ENCODE peak calls at places on chromosomes 11 and 22, in ten cellular contexts. One of them, this sample, is unnamed.
A peak's percentile ranks its signal among the peaks of the same experiment; 100 is the strongest.

GRCh38 chr11:35846874-35847273 is 97.0 kb upstream of the LDLRAD3 start:
- DNase-seq in BE2C: no peak
- DNase-seq in right lobe of liver: no peak
- DNase-seq in CD8-positive, alpha-beta T cell: no peak
- DNase-seq in nephron progenitor cell: no peak
- DNase-seq in psoas muscle: no peak
- DNase-seq in HFFc6: no peak
- DNase-seq in adrenal gland: no peak
- DNase-seq in WTC11: no peak
- DNase-seq in OCI-LY7: no peak
- DNase-seq in this sample: no peak

GRCh38 chr11:9775393-9775780 is 111.5 kb downstream of the SWAP70 start:
- DNase-seq in BE2C: no peak
- DNase-seq in right lobe of liver: no peak
- DNase-seq in CD8-positive, alpha-beta T cell: no peak
- DNase-seq in nephron progenitor cell: no peak
- DNase-seq in psoas muscle: no peak
- DNase-seq in HFFc6: no peak
- DNase-seq in adrenal gland: no peak
- DNase-seq in WTC11: peak; percentile 53
- DNase-seq in OCI-LY7: no peak
- DNase-seq in this sample: no peak

GRCh38 chr11:68727783-68728182 is 23.5 kb downstream of the TESMIN start:
- DNase-seq in BE2C: no peak
- DNase-seq in right lobe of liver: no peak
- DNase-seq in CD8-positive, alpha-beta T cell: no peak
- DNase-seq in nephron progenitor cell: no peak
- DNase-seq in psoas muscle: no peak
- DNase-seq in HFFc6: no peak
- DNase-seq in adrenal gland: no peak
- DNase-seq in WTC11: no peak
- DNase-seq in OCI-LY7: no peak
- DNase-seq in this sample: no peak

GRCh38 chr11:122757201-122757600 is 81.1 kb upstream of the CRTAM start:
- DNase-seq in BE2C: no peak
- DNase-seq in right lobe of liver: no peak
- DNase-seq in CD8-positive, alpha-beta T cell: no peak
- DNase-seq in nephron progenitor cell: no peak
- DNase-seq in psoas muscle: no peak
- DNase-seq in HFFc6: no peak
- DNase-seq in adrenal gland: no peak
- DNase-seq in WTC11: no peak
- DNase-seq in OCI-LY7: no peak
- DNase-seq in this sample: no peak

GRCh38 chr11:60658409-60658808 is 41.0 kb upstream of the MS4A8 start:
- DNase-seq in BE2C: no peak
- DNase-seq in right lobe of liver: no peak
- DNase-seq in CD8-positive, alpha-beta T cell: no peak
- DNase-seq in nephron progenitor cell: no peak
- DNase-seq in psoas muscle: no peak
- DNase-seq in HFFc6: no peak
- DNase-seq in adrenal gland: no peak
- DNase-seq in WTC11: no peak
- DNase-seq in OCI-LY7: no peak
- DNase-seq in this sample: no peak

GRCh38 chr11:67422894-67423293 is 5.4 kb upstream of the RPS6KB2 start:
- DNase-seq in BE2C: no peak
- DNase-seq in right lobe of liver: no peak
- DNase-seq in CD8-positive, alpha-beta T cell: no peak
- DNase-seq in nephron progenitor cell: no peak
- DNase-seq in psoas muscle: no peak
- DNase-seq in HFFc6: no peak
- DNase-seq in adrenal gland: no peak
- DNase-seq in WTC11: no peak
- DNase-seq in OCI-LY7: no peak
- DNase-seq in this sample: no peak

GRCh38 chr11:118398797-118399564 is 2.4 kb upstream of the ATP5MG start:
- DNase-seq in BE2C: no peak
- DNase-seq in right lobe of liver: no peak
- DNase-seq in CD8-positive, alpha-beta T cell: peak; percentile 33
- DNase-seq in nephron progenitor cell: no peak
- DNase-seq in psoas muscle: no peak
- DNase-seq in HFFc6: no peak
- DNase-seq in adrenal gland: no peak
- DNase-seq in WTC11: no peak
- DNase-seq in OCI-LY7: peak; percentile 54
- DNase-seq in this sample: no peak

GRCh38 chr22:22161924-22162851 is 82.4 kb upstream of the VPREB1 start:
- DNase-seq in BE2C: no peak
- DNase-seq in right lobe of liver: no peak
- DNase-seq in CD8-positive, alpha-beta T cell: no peak
- DNase-seq in nephron progenitor cell: no peak
- DNase-seq in psoas muscle: no peak
- DNase-seq in HFFc6: no peak
- DNase-seq in adrenal gland: no peak
- DNase-seq in WTC11: no peak
- DNase-seq in OCI-LY7: peak; percentile 95
- DNase-seq in this sample: no peak

GRCh38 chr11:58888579-58888978 is 44.1 kb upstream of the GLYATL2 start:
- DNase-seq in BE2C: no peak
- DNase-seq in right lobe of liver: no peak
- DNase-seq in CD8-positive, alpha-beta T cell: no peak
- DNase-seq in nephron progenitor cell: no peak
- DNase-seq in psoas muscle: no peak
- DNase-seq in HFFc6: no peak
- DNase-seq in adrenal gland: no peak
- DNase-seq in WTC11: no peak
- DNase-seq in OCI-LY7: no peak
- DNase-seq in this sample: no peak

GRCh38 chr11:69495441-69496201 is 14.2 kb downstream of the LINC01488 start:
- DNase-seq in BE2C: no peak
- DNase-seq in right lobe of liver: no peak
- DNase-seq in CD8-positive, alpha-beta T cell: no peak
- DNase-seq in nephron progenitor cell: no peak
- DNase-seq in psoas muscle: peak; percentile 40
- DNase-seq in HFFc6: no peak
- DNase-seq in adrenal gland: no peak
- DNase-seq in WTC11: no peak
- DNase-seq in OCI-LY7: no peak
- DNase-seq in this sample: peak; percentile 68

GRCh38 chr11:71247551-71248250 is 4.7 kb downstream of the SHANK2 start:
- DNase-seq in BE2C: no peak
- DNase-seq in right lobe of liver: peak; percentile 90
- DNase-seq in CD8-positive, alpha-beta T cell: no peak
- DNase-seq in nephron progenitor cell: no peak
- DNase-seq in psoas muscle: no peak
- DNase-seq in HFFc6: no peak
- DNase-seq in adrenal gland: no peak
- DNase-seq in WTC11: peak; percentile 68
- DNase-seq in OCI-LY7: no peak
- DNase-seq in this sample: peak; percentile 73

GRCh38 chr22:22390989-22391388 is 117.6 kb downstream of the ZNF280B start:
- DNase-seq in BE2C: no peak
- DNase-seq in right lobe of liver: no peak
- DNase-seq in CD8-positive, alpha-beta T cell: no peak
- DNase-seq in nephron progenitor cell: no peak
- DNase-seq in psoas muscle: no peak
- DNase-seq in HFFc6: no peak
- DNase-seq in adrenal gland: no peak
- DNase-seq in WTC11: no peak
- DNase-seq in OCI-LY7: no peak
- DNase-seq in this sample: no peak

GRCh38 chr11:64745219-64745522 is 1.2 kb upstream of the RASGRP2 start:
- DNase-seq in BE2C: no peak
- DNase-seq in right lobe of liver: peak; percentile 79
- DNase-seq in CD8-positive, alpha-beta T cell: peak; percentile 61
- DNase-seq in nephron progenitor cell: peak; percentile 63
- DNase-seq in psoas muscle: peak; percentile 89
- DNase-seq in HFFc6: no peak
- DNase-seq in adrenal gland: peak; percentile 64
- DNase-seq in WTC11: peak; percentile 67
- DNase-seq in OCI-LY7: peak; percentile 96
- DNase-seq in this sample: no peak

GRCh38 chr22:26894766-26895485 is 237.5 kb downstream of the MIAT start:
- DNase-seq in BE2C: no peak
- DNase-seq in right lobe of liver: no peak
- DNase-seq in CD8-positive, alpha-beta T cell: no peak
- DNase-seq in nephron progenitor cell: no peak
- DNase-seq in psoas muscle: no peak
- DNase-seq in HFFc6: peak; percentile 89
- DNase-seq in adrenal gland: peak; percentile 79
- DNase-seq in WTC11: no peak
- DNase-seq in OCI-LY7: no peak
- DNase-seq in this sample: no peak

GRCh38 chr11:65530157-65530496 is 5.2 kb downstream of the SCYL1 start:
- DNase-seq in BE2C: no peak
- DNase-seq in right lobe of liver: no peak
- DNase-seq in CD8-positive, alpha-beta T cell: no peak
- DNase-seq in nephron progenitor cell: no peak
- DNase-seq in psoas muscle: no peak
- DNase-seq in HFFc6: no peak
- DNase-seq in adrenal gland: no peak
- DNase-seq in WTC11: peak; percentile 44
- DNase-seq in OCI-LY7: peak; percentile 77
- DNase-seq in this sample: no peak

GRCh38 chr11:36251716-36252307 is 37.4 kb downstream of the COMMD9 start:
- DNase-seq in BE2C: no peak
- DNase-seq in right lobe of liver: no peak
- DNase-seq in CD8-positive, alpha-beta T cell: no peak
- DNase-seq in nephron progenitor cell: no peak
- DNase-seq in psoas muscle: no peak
- DNase-seq in HFFc6: no peak
- DNase-seq in adrenal gland: no peak
- DNase-seq in WTC11: no peak
- DNase-seq in OCI-LY7: no peak
- DNase-seq in this sample: no peak

GRCh38 chr22:50274311-50274710 is 4.1 kb upstream of the MAPK11 start:
- DNase-seq in BE2C: peak; percentile 75
- DNase-seq in right lobe of liver: peak; percentile 73
- DNase-seq in CD8-positive, alpha-beta T cell: no peak
- DNase-seq in nephron progenitor cell: peak; percentile 47
- DNase-seq in psoas muscle: no peak
- DNase-seq in HFFc6: peak; percentile 57
- DNase-seq in adrenal gland: peak; percentile 79
- DNase-seq in WTC11: no peak
- DNase-seq in OCI-LY7: peak; percentile 80
- DNase-seq in this sample: no peak
- TF ChIP-seq CTCF in BE2C: peak; percentile 50
- TF ChIP-seq CTCF in right lobe of liver: no peak
- TF ChIP-seq CTCF in CD8-positive, alpha-beta T cell: peak; percentile 33
- TF ChIP-seq CTCF in nephron progenitor cell: peak; percentile 12
- TF ChIP-seq CTCF in psoas muscle: peak; percentile 30
- TF ChIP-seq CTCF in HFFc6: peak; percentile 53
- TF ChIP-seq CTCF in adrenal gland: peak; percentile 34
- TF ChIP-seq CTCF in WTC11: no peak
- TF ChIP-seq CTCF in OCI-LY7: peak; percentile 47
- TF ChIP-seq CTCF in this sample: peak; percentile 74

DNA sequence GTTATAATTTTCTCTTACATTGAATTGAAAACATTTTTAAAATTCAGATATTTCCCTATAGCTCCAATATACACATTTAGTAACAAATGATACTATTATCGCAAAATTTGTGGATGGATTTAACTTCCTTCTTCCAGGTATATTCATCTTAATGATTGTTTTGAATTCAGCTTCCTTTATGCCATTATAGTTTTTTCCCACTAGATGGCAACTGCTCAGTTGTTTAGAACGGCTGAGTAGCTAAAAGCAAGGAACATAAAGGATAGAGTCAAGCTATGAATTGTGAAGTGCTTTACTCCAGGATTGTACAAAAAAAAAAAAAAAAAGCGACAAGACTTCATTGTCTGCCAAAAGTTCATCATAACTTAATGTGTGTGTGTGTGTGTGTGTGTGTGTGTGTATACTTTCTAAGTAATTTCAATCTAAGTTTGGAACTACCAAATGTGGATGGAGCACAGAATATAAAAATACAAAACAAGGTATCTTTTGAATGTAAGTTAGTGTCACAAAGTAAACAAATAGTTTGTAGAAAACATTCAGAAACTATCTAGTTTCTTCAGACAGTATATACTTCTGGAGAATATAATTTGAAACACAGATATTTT is 846.4 kb downstream of the DLG2 start:
- DNase-seq in BE2C: no peak
- DNase-seq in right lobe of liver: no peak
- DNase-seq in CD8-positive, alpha-beta T cell: no peak
- DNase-seq in nephron progenitor cell: no peak
- DNase-seq in psoas muscle: no peak
- DNase-seq in HFFc6: peak; percentile 12
- DNase-seq in adrenal gland: no peak
- DNase-seq in WTC11: no peak
- DNase-seq in OCI-LY7: peak; percentile 31
- DNase-seq in this sample: no peak
- TF ChIP-seq CTCF in BE2C: peak; percentile 54
- TF ChIP-seq CTCF in right lobe of liver: peak; percentile 33
- TF ChIP-seq CTCF in CD8-positive, alpha-beta T cell: no peak
- TF ChIP-seq CTCF in nephron progenitor cell: peak; percentile 38
- TF ChIP-seq CTCF in psoas muscle: peak; percentile 49
- TF ChIP-seq CTCF in HFFc6: peak; percentile 60
- TF ChIP-seq CTCF in adrenal gland: peak; percentile 51
- TF ChIP-seq CTCF in WTC11: no peak
- TF ChIP-seq CTCF in OCI-LY7: peak; percentile 77
- TF ChIP-seq CTCF in this sample: peak; percentile 76

DNA sequence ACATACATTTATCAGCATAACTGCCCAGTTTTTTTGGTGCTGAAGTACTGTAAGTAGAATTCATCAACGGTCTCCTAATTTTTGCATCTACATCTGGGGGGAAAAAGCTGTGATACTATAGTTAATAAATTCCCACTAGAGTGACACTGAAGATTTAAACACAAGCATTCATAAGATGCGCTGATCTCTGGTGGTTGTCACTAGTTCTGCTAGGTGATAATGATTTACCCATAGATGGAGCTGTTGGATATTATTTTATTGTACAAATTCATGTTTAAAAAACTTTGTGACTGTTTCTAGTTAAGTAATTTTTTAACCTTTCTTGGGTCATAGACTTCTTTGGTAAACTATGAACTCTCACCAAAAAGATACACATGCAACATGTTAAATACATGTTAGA is 106.6 kb downstream of the EMSY start:
- DNase-seq in BE2C: no peak
- DNase-seq in right lobe of liver: no peak
- DNase-seq in CD8-positive, alpha-beta T cell: no peak
- DNase-seq in nephron progenitor cell: no peak
- DNase-seq in psoas muscle: no peak
- DNase-seq in HFFc6: no peak
- DNase-seq in adrenal gland: no peak
- DNase-seq in WTC11: no peak
- DNase-seq in OCI-LY7: peak; percentile 9
- DNase-seq in this sample: no peak
- TF ChIP-seq CTCF in BE2C: peak; percentile 23
- TF ChIP-seq CTCF in right lobe of liver: peak; percentile 30
- TF ChIP-seq CTCF in CD8-positive, alpha-beta T cell: no peak
- TF ChIP-seq CTCF in nephron progenitor cell: no peak
- TF ChIP-seq CTCF in psoas muscle: peak; percentile 25
- TF ChIP-seq CTCF in HFFc6: peak; percentile 53
- TF ChIP-seq CTCF in adrenal gland: peak; percentile 47
- TF ChIP-seq CTCF in WTC11: no peak
- TF ChIP-seq CTCF in OCI-LY7: peak; percentile 69
- TF ChIP-seq CTCF in this sample: peak; percentile 87

DNA sequence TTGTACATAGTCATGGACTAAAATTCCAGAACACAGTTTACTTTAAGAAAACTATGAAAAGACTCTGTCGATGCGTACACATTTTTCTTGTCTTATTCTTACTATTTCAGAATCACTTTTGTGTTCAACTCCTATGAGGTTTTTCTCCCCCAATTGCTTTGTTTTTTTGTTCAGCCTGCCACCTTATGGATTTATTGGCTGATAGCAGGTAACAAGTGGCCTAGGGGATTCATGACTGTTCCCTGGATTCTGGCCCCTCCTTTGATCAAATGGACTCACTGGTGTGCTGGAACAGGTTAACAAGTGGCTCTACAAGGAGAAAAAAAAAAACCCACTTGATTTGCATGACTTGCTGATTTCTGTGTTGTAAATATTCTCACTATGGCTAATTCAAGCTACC is 10.6 kb downstream of the MMP20 start:
- DNase-seq in BE2C: no peak
- DNase-seq in right lobe of liver: no peak
- DNase-seq in CD8-positive, alpha-beta T cell: no peak
- DNase-seq in nephron progenitor cell: no peak
- DNase-seq in psoas muscle: no peak
- DNase-seq in HFFc6: no peak
- DNase-seq in adrenal gland: no peak
- DNase-seq in WTC11: no peak
- DNase-seq in OCI-LY7: peak; percentile 23
- DNase-seq in this sample: no peak
- TF ChIP-seq CTCF in BE2C: peak; percentile 4
- TF ChIP-seq CTCF in right lobe of liver: no peak
- TF ChIP-seq CTCF in CD8-positive, alpha-beta T cell: no peak
- TF ChIP-seq CTCF in nephron progenitor cell: no peak
- TF ChIP-seq CTCF in psoas muscle: no peak
- TF ChIP-seq CTCF in HFFc6: no peak
- TF ChIP-seq CTCF in adrenal gland: no peak
- TF ChIP-seq CTCF in WTC11: no peak
- TF ChIP-seq CTCF in OCI-LY7: peak; percentile 68
- TF ChIP-seq CTCF in this sample: peak; percentile 60